ENCODE peak calls at places on chromosomes 11 and 22, in five cellular contexts. M is kidney, O is neuronal stem cell, T is PC-3, W is astrocyte. Y is an unnamed sample.

GRCh38 chr11:18001191-18001590 is 11.7 kb downstream of the SERGEF start:
- DNase-seq in O (no peak), T (no peak), W (peak; percentile 8), M (no peak), Y (peak; percentile 42)

GRCh38 chr11:8652140-8652539 is 30.3 kb downstream of the TRIM66 start:
- DNase-seq in O (no peak), W (peak; percentile 94), M (no peak), T (peak; percentile 58), Y (peak; percentile 74)

GRCh38 chr22:28999510-29000224 is 62.0 kb downstream of the C22orf31 start:
- DNase-seq in W (no peak), T (no peak), M (no peak), O (no peak), Y (peak; percentile 19)

GRCh38 chr11:44979536-44980399 is 29.1 kb upstream of the TP53I11 start:
- DNase-seq in O (no peak), M (peak; percentile 92), W (no peak), T (peak; percentile 92), Y (no peak)

GRCh38 chr22:24819941-24820461 is 14.0 kb downstream of the SGSM1 start:
- DNase-seq in M (no peak), T (peak; percentile 4), W (no peak), O (no peak), Y (no peak)

GRCh38 chr11:124882339-124883071 is 15.2 kb downstream of the ROBO4 start:
- DNase-seq in T (no peak), O (no peak), W (peak; percentile 44), M (no peak), Y (no peak)

GRCh38 chr22:27512283-27512761 is 289.2 kb downstream of the MN1 start:
- DNase-seq in M (no peak), O (no peak), T (peak; percentile 71), W (peak; percentile 98), Y (peak; percentile 90)

GRCh38 chr11:85759915-85760314 is 51.0 kb downstream of the SYTL2 start:
- DNase-seq in M (no peak), W (peak; percentile 83), T (peak; percentile 90), O (no peak), Y (peak; percentile 84)

GRCh38 chr11:118746988-118747585 is 43.9 kb downstream of the DDX6 start:
- DNase-seq in O (no peak), M (no peak), W (no peak), T (no peak), Y (peak; percentile 45)

GRCh38 chr11:72764503-72764902 is 12.3 kb upstream of the ARAP1 start:
- DNase-seq in M (no peak), W (no peak), O (no peak), T (no peak), Y (no peak)
- H3K9ac ChIP-seq in M (no peak overlapping the region), W (no peak overlapping the region), O (no peak overlapping the region), T (no peak overlapping the region), Y (no peak overlapping the region)

GRCh38 chr11:57704932-57705331 is 7.1 kb downstream of the MED19 start:
- DNase-seq in O (no peak), M (no peak), W (no peak), T (no peak), Y (no peak)
- H3K36me3 ChIP-seq in O (peaks cover 23% of the 10 kb centered on the region), M (peaks cover 22% of the 10 kb centered on the region), W (peaks cover 39% of the 10 kb centered on the region), T (peaks cover 43% of the 10 kb centered on the region), Y (peaks cover 45% of the 10 kb centered on the region)

GRCh38 chr22:46451741-46452140 is 85.7 kb downstream of the CELSR1 start:
- DNase-seq in T (no peak), O (no peak), M (no peak), W (no peak), Y (no peak)

GRCh38 chr22:46449116-46449691 is 88.2 kb downstream of the CELSR1 start:
- DNase-seq in O (no peak), M (no peak), W (no peak), T (no peak), Y (no peak)

GRCh38 chr22:46452195-46453005 is 85.0 kb downstream of the CELSR1 start:
- DNase-seq in T (no peak), W (no peak), M (peak; percentile 68), O (no peak), Y (no peak)

GRCh38 chr22:46449974-46450745 is 87.3 kb downstream of the CELSR1 start:
- DNase-seq in W (no peak), M (peak; percentile 47), T (no peak), O (no peak), Y (no peak)

GRCh38 chr22:46450931-46451660 is 86.3 kb downstream of the CELSR1 start:
- DNase-seq in O (no peak), T (peak; percentile 25), M (peak; percentile 88), W (no peak), Y (no peak)
- H3K4me1 ChIP-seq in O (peaks cover 34% of the 10 kb centered on the region), T (peaks cover 27% of the 10 kb centered on the region), M (peaks cover 22% of the 10 kb centered on the region), W (no peaks in the 10 kb centered on the region), Y (peaks cover 5% of the 10 kb centered on the region)

GRCh38 chr11:504994-505344 is 2.1 kb downstream of the RNH1 start:
- DNase-seq in O (no peak), W (no peak), M (no peak), T (peak; percentile 24), Y (no peak)
- H3K9ac ChIP-seq in O (no peak overlapping the region), W (peak overlapping the region; percentile 75), M (no peak overlapping the region), T (peak overlapping the region; percentile 100), Y (peak overlapping the region; percentile 100)

Y was measured in adipocyte.